ENCODE peak calls at places on chromosomes 13 and 19, in four cellular contexts. P, Y, C and F are unnamed samples. For H3K9me3, the result is how much of the 10 kb centered on the place peaks cover.

GRCh38 chr13:38141792-38142191 is 207.9 kb upstream of the UFM1 start:
- DNase-seq in P (peak), Y (no peak), C (no peak), F (no peak)

GRCh38 chr13:111202745-111203144 is 87.6 kb downstream of the ARHGEF7 start:
- DNase-seq in P (peak), Y (no peak), C (peak), F (peak)

GRCh38 chr19:41929536-41930071 is 1.4 kb upstream of the ERFL start:
- DNase-seq in P (no peak), Y (no peak), C (no peak), F (no peak)

GRCh38 chr19:18234194-18234593 is 8.0 kb upstream of the PDE4C start:
- DNase-seq in P (no peak), Y (no peak), C (no peak), F (no peak)

GRCh38 chr13:76609643-76610042 is 276.6 kb downstream of the KCTD12 start:
- DNase-seq in P (no peak), Y (no peak), C (no peak), F (no peak)

GRCh38 chr13:37647038-37647650 is 48.6 kb upstream of the POSTN start:
- DNase-seq in P (peak), Y (no peak), C (no peak), F (no peak)

GRCh38 chr13:109355875-109356428 is 430.4 kb downstream of the IRS2 start:
- DNase-seq in P (no peak), Y (no peak), C (no peak), F (peak)

GRCh38 chr13:28245465-28245864 is 107.1 kb downstream of the PAN3 start:
- DNase-seq in P (no peak), Y (no peak), C (no peak), F (no peak)

GRCh38 chr19:44212865-44213346 is 574 bp downstream of the ZNF227 start:
- DNase-seq in P (peak), Y (no peak), C (peak), F (peak)

GRCh38 chr13:62779146-62779545 is 1363.5 kb upstream of the PCDH20 start:
- DNase-seq in P (no peak), Y (no peak), C (no peak), F (no peak)

GRCh38 chr19:4452230-4452990 is 5.2 kb downstream of the UBXN6 start:
- DNase-seq in P (no peak), Y (peak), C (no peak), F (no peak)

GRCh38 chr13:36801035-36801434 is 18.0 kb upstream of the RFXAP start:
- DNase-seq in P (no peak), Y (no peak), C (no peak), F (no peak)

GRCh38 chr19:50460161-50460765 is 16.0 kb upstream of the EMC10 start:
- DNase-seq in P (peak), Y (no peak), C (peak), F (peak)

GRCh38 chr19:30029721-30030510 is 87.9 kb downstream of the URI1 start:
- DNase-seq in P (no peak), Y (no peak), C (peak), F (no peak)

GRCh38 chr19:738509-739128 is 12.3 kb upstream of the MISP start:
- DNase-seq in P (no peak), Y (no peak), C (no peak), F (no peak)

GRCh38 chr13:114068723-114069322 is 63.6 kb downstream of the RASA3 start:
- DNase-seq in P (peak), Y (no peak), C (peak), F (no peak)

GRCh38 chr13:64078480-64078936 is 2662.9 kb upstream of the PCDH20 start:
- DNase-seq in P (no peak), Y (peak), C (no peak), F (no peak)

GRCh38 chr19:4684312-4685095 is 14.4 kb upstream of the MYDGF start:
- DNase-seq in P (no peak), Y (no peak), C (no peak), F (no peak)

GRCh38 chr13:29535663-29536655 is 59.5 kb downstream of the SLC7A1 start:
- DNase-seq in P (no peak), Y (no peak), C (no peak), F (peak)

GRCh38 chr13:30700364-30700763 is 35.0 kb upstream of the ALOX5AP start:
- DNase-seq in P (no peak), Y (no peak), C (no peak), F (no peak)

GRCh38 chr19:31389874-31390273 is 40.6 kb upstream of the TSHZ3 start:
- DNase-seq in P (no peak), Y (no peak), C (no peak), F (no peak)

GRCh38 chr13:44141213-44141724 is 232.4 kb upstream of the SERP2 start:
- DNase-seq in P (peak), Y (peak), C (no peak), F (peak)

GRCh38 chr19:35331551-35332214 is 2.7 kb downstream of the CD22 start:
- DNase-seq in P (no peak), Y (no peak), C (no peak), F (no peak)

GRCh38 chr13:106143392-106143791 is 392.1 kb downstream of the EFNB2 start:
- DNase-seq in P (no peak), Y (no peak), C (peak), F (no peak)

GRCh38 chr13:113951246-113951999 is 22.5 kb downstream of the C13orf46 start:
- DNase-seq in P (peak), Y (peak), C (peak), F (peak)

GRCh38 chr19:2398735-2399305 is 28.6 kb downstream of the TIMM13 start:
- DNase-seq in P (no peak), Y (no peak), C (no peak), F (no peak)
- H3K9me3 ChIP-seq in P (under half), Y (under half), C (under half), F (under half)

GRCh38 chr19:56377105-56377924 is 16.0 kb downstream of the ZNF582 start:
- DNase-seq in P (no peak), Y (no peak), C (no peak), F (no peak)
- H3K9me3 ChIP-seq in P (under half), Y (under half), C (under half), F (under half)

DNA sequence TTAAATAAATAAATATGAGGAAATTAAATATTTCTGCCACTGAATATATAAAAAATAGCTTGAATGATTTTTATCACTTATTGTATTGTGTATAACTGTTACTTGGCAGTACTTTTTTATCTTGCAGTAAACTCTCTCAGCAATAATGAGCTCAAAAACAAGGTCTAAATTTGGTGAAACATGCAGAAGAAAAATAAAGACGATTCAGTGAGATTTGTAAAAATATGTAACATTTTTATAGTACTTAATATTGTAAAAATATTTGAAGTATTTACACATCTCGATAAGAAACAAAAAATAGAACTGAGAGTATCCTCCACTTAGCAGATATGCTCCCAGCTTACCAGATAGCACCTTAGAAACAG is 120.6 kb upstream of the MLNR start:
- DNase-seq in P (no peak), Y (no peak), C (no peak), F (no peak)
- H3K9me3 ChIP-seq in P (under half), Y (under half), C (under half), F (under half)

DNA sequence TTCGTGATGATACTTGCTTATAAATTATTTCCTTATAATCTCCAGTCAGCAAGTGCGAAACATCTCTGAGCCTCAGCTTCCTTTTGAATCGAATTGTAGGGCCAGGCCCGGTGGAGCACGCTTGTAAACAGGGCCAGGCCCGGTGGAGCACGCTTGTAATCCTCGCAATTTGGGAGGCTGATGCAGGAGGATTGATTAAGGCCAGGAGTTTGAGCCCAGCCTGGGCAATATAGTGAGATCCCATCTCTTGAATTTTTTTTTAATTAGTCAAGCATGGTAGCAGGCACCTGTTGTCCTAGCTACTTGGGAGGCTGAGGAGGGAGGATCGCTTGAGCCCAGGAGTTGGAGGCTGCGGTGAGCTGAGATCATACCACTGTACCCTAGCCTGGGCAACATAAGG is 116.2 kb upstream of the MCF2L start:
- DNase-seq in P (no peak), Y (no peak), C (no peak), F (no peak)
- H3K9me3 ChIP-seq in P (under half), Y (under half), C (under half), F (under half)

GRCh38 chr19:9146882-9147281 is 6.7 kb downstream of the ZNF317 start:
- DNase-seq in P (no peak), Y (no peak), C (no peak), F (no peak)
- H3K9me3 ChIP-seq in P (under half), Y (under half), C (under half), F (half or more)

DNA sequence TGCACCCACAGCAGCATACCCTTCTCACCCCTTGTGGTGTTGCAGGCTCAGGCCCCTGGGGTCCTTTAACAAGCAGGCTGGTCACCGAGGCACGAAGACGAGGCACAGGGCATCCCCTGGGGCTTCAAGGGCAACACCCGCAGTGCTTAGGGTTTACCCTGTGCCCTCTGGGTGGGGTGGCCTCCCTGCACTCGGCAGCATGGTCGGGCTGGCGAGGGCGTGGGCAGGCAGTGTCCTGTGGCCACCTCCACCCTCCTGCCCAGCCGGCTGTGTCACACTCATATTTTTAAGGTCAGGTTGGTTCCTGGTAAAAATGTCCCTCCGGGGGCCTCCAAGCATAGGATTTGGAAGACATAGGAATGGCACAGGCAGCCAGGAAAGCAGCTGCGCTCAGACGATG is 11.4 kb upstream of the ZNF135 start:
- DNase-seq in P (no peak), Y (no peak), C (no peak), F (no peak)
- H3K9me3 ChIP-seq in P (under half), Y (under half), C (half or more), F (under half)

GRCh38 chr13:86870388-86870966 is 800.7 kb upstream of the SLITRK5 start:
- DNase-seq in P (peak), Y (no peak), C (peak), F (peak)
- H3K9me3 ChIP-seq in P (under half), Y (under half), C (under half), F (under half)

DNA sequence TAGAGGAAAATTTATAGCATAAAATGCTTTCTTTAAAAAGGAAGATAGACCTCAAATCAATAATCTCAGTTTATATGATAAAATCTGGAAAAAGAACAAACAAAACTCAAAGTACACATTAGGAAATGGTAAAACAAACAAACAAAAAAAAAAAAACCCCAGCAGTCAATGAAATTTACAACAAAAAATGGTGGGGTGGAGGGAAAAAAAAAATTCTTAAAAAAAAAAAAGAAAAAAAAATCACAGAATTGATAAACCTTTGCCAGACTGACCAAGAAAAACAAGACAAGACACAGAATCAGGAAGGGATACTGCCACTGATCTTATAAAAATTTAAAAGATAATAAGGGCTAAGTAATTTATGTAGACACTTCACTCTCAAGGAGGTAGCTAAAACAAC is 11.2 kb downstream of the TUBGCP3 start:
- DNase-seq in P (no peak), Y (no peak), C (no peak), F (no peak)
- H3K9me3 ChIP-seq in P (under half), Y (under half), C (under half), F (under half)